ENCODE peak calls at places on chromosomes 2 and 18, in six cellular contexts. X, Y, W, Q, M and S are unnamed samples.

GRCh38 chr2:56348382-56348781 is 164.6 kb downstream of the CCDC85A start:
- DNase-seq in X (peak; percentile 4), Y (no peak), W (no peak), Q (no peak), M (no peak), S (no peak)

GRCh38 chr2:238634701-238635402 is 208.1 kb downstream of the ASB1 start:
- DNase-seq in X (no peak), Y (no peak), W (peak; percentile 58), Q (no peak), M (no peak), S (no peak)

GRCh38 chr2:30349691-30350090 is 97.4 kb upstream of the LCLAT1 start:
- DNase-seq in X (peak; percentile 27), Y (no peak), W (no peak), Q (no peak), M (no peak), S (no peak)

GRCh38 chr2:47512581-47513083 is 109.7 kb downstream of the MSH2 start:
- DNase-seq in X (no peak), Y (no peak), W (no peak), Q (peak; percentile 17), M (peak; percentile 43), S (no peak)

GRCh38 chr2:29130295-29130694 is 15.1 kb downstream of the CLIP4 start:
- DNase-seq in X (peak; percentile 45), Y (no peak), W (no peak), Q (no peak), M (peak; percentile 86), S (peak; percentile 59)

GRCh38 chr18:51614033-51614432 is 416.6 kb upstream of the MEX3C start:
- DNase-seq in X (peak; percentile 87), Y (peak; percentile 89), W (no peak), Q (no peak), M (peak; percentile 1), S (no peak)

GRCh38 chr2:1489486-1489885 is 76.2 kb downstream of the TPO start:
- DNase-seq in X (no peak), Y (no peak), W (no peak), Q (no peak), M (no peak), S (no peak)

GRCh38 chr18:45348974-45349373 is 266.3 kb upstream of the SLC14A2 start:
- DNase-seq in X (no peak), Y (no peak), W (no peak), Q (no peak), M (no peak), S (no peak)

GRCh38 chr2:234308814-234309195 is 188.1 kb downstream of the ARL4C start:
- DNase-seq in X (no peak), Y (no peak), W (no peak), Q (no peak), M (peak; percentile 40), S (peak; percentile 56)

GRCh38 chr18:1488394-1488793 is 583.7 kb downstream of the ADCYAP1 start:
- DNase-seq in X (no peak), Y (no peak), W (no peak), Q (no peak), M (no peak), S (no peak)

GRCh38 chr2:78023356-78023755 is 501.2 kb upstream of the LRRTM4 start:
- DNase-seq in X (no peak), Y (no peak), W (no peak), Q (no peak), M (no peak), S (no peak)

GRCh38 chr2:164974221-164974620 is 18.9 kb upstream of the SLC38A11 start:
- DNase-seq in X (no peak), Y (no peak), W (no peak), Q (no peak), M (no peak), S (no peak)

GRCh38 chr2:128306081-128306930 is 12.4 kb downstream of the HS6ST1 start:
- DNase-seq in X (peak; percentile 87), Y (peak; percentile 86), W (no peak), Q (no peak), M (peak; percentile 99), S (peak; percentile 92)

GRCh38 chr2:12502759-12503158 is 214.0 kb upstream of the TRIB2 start:
- DNase-seq in X (no peak), Y (no peak), W (no peak), Q (peak; percentile 67), M (no peak), S (peak; percentile 37)

GRCh38 chr18:50315100-50315871 is 27.8 kb upstream of the CXXC1 start:
- DNase-seq in X (no peak), Y (no peak), W (no peak), Q (no peak), M (no peak), S (no peak)

GRCh38 chr18:79944126-79944731 is 7.2 kb downstream of the SLC66A2 start:
- DNase-seq in X (no peak), Y (no peak), W (peak; percentile 58), Q (peak; percentile 62), M (no peak), S (no peak)

GRCh38 chr18:62610509-62611394 is 87.9 kb downstream of the ZCCHC2 start:
- DNase-seq in X (no peak), Y (no peak), W (no peak), Q (no peak), M (peak; percentile 10), S (no peak)

GRCh38 chr2:224263571-224264043 is 138.3 kb downstream of the FAM124B start:
- DNase-seq in X (no peak), Y (no peak), W (no peak), Q (no peak), M (peak; percentile 42), S (peak; percentile 38)

GRCh38 chr2:195016821-195017220 is 640.2 kb upstream of the SLC39A10 start:
- DNase-seq in X (no peak), Y (no peak), W (no peak), Q (no peak), M (no peak), S (no peak)

GRCh38 chr2:112623913-112624777 is 21.6 kb upstream of the SLC20A1 start:
- DNase-seq in X (peak; percentile 63), Y (peak; percentile 94), W (no peak), Q (peak; percentile 20), M (peak; percentile 89), S (no peak)

GRCh38 chr2:173708757-173709156 is 256.4 kb downstream of the SP3 start:
- DNase-seq in X (no peak), Y (no peak), W (no peak), Q (no peak), M (peak; percentile 68), S (no peak)

GRCh38 chr2:172435608-172435911 is 8.2 kb downstream of the ITGA6 start:
- DNase-seq in X (no peak), Y (no peak), W (no peak), Q (no peak), M (no peak), S (no peak)

GRCh38 chr2:171995586-171995985 is 4.2 kb upstream of the METAP1D start:
- DNase-seq in X (no peak), Y (no peak), W (no peak), Q (no peak), M (peak; percentile 74), S (no peak)

GRCh38 chr2:15700610-15701325 is 109.1 kb downstream of the DDX1 start:
- DNase-seq in X (no peak), Y (no peak), W (no peak), Q (no peak), M (no peak), S (no peak)

GRCh38 chr2:226739508-226740030 is 60.1 kb downstream of the IRS1 start:
- DNase-seq in X (no peak), Y (no peak), W (no peak), Q (no peak), M (no peak), S (no peak)

GRCh38 chr2:226738821-226739507 is 60.7 kb downstream of the IRS1 start:
- DNase-seq in X (no peak), Y (no peak), W (no peak), Q (no peak), M (no peak), S (no peak)

GRCh38 chr2:226740039-226740648 is 59.5 kb downstream of the IRS1 start:
- DNase-seq in X (no peak), Y (no peak), W (no peak), Q (no peak), M (no peak), S (no peak)

GRCh38 chr2:226743911-226744310 is 55.7 kb downstream of the IRS1 start:
- DNase-seq in X (no peak), Y (no peak), W (no peak), Q (no peak), M (no peak), S (no peak)

DNA sequence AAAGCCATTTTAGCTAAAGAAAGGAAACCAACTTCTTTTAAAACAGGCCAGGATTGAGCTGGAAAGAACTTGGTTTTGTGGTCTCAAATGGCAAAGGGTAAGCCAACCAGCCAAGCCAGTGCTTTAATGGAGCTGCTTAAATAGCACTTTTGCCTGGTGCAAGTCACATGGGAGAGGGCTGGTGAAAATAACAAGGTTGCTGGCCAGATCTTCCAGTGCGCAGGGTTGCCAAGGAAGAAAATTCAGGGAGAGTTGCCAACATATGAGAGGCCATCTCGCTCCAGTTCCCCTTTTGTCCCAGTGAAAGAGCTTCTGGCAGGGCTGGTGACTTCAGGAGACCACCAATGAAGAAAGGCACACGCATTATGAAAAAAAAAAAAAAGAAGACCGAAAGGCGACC is 57.3 kb downstream of the IRS1 start:
- DNase-seq in X (no peak), Y (no peak), W (peak; percentile 78), Q (no peak), M (peak; percentile 76), S (no peak)
- TF ChIP-seq CTCF in X (no peak), Y (no peak), W (no peak), Q (no peak), M (no peak), S (no peak)

GRCh38 chr2:101558740-101559508 is 84.0 kb upstream of the RFX8 start:
- DNase-seq in X (peak; percentile 48), Y (no peak), W (no peak), Q (no peak), M (peak; percentile 93), S (no peak)
- H3K4me3 ChIP-seq in X (no peak overlapping the region), Y (no peak overlapping the region), W (peak overlapping the region; percentile 12), Q (no peak overlapping the region), M (no peak overlapping the region), S (no peak overlapping the region)

DNA sequence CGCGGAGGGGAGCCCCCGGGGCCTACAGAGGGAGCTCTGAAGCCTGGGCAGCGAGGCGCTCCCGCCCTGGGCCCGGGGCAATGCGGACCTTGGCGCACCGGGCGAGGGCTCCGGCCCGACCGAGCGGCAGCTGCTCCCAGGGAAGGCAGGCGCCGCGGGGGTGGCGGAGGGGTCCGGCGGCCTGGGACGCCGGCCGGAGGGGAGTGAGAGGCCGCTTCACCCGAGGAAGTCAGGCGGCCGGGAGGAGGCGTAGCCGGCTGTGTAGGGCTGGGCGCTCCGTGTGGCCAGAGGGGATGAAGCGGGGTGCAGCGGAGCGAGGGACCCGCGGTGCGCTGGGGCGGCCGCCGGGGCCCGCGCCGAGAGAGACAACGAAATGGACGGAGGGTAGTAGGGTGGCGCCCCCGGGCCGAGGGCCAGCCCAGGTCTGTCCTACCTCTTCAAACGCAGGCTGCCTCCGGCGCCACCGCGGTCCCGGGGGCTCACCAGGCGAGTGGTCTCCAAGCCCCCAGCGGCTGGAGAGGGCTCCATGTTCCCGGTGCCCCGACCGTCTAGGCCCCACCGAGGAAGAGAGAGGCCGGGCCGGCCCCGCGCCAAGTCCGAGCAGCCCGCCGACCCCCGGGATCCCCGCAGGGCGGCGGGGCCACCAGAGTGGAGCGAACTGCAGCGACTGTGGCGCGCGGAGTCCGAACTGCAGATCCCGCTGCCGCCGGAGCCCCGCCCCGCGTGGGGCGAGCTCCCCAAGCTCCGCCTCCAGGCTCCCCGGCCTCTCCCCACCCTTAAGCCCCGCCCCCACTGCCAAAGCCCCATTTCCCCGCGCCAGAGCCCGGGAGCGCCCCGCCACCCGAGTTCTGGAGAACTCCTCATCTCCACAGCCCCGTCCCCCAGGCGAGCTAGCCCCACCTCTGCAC is at the start of gene SLC30A3:
- DNase-seq in X (peak; percentile 78), Y (no peak), W (no peak), Q (no peak), M (peak; percentile 28), S (no peak)
- TF ChIP-seq CTCF in X (no peak), Y (peak; percentile 13), W (no peak), Q (no peak), M (no peak), S (peak; percentile 12)

GRCh38 chr2:230864122-230864604 is 579 bp upstream of the ITM2C start:
- DNase-seq in X (no peak), Y (no peak), W (no peak), Q (no peak), M (no peak), S (no peak)
- H3K4me3 ChIP-seq in X (peak overlapping the region; percentile 31), Y (peak overlapping the region; percentile 81), W (peak overlapping the region; percentile 85), Q (peak overlapping the region; percentile 18), M (peak overlapping the region; percentile 27), S (peak overlapping the region; percentile 85)